ENCODE peak calls at places on chromosomes 13 and 19, in four cellular contexts. U is colonic mucosa, Q is upper lobe of right lung, P is MM.1S. A is an unnamed sample. For H3K4me1 and H3K9me3, the result is how much of the 10 kb centered on the place peaks cover.

GRCh38 chr13:31209172-31209818 is 9.5 kb downstream of the B3GLCT start:
- DNase-seq in U (no peak), Q (no peak), P (no peak), A (peak)

GRCh38 chr19:55809381-55810058 is 22.3 kb downstream of the NLRP11 start:
- DNase-seq in U (peak), Q (peak), P (peak), A (no peak)

GRCh38 chr19:48332662-48333466 is 7.5 kb downstream of the EMP3 start:
- DNase-seq in U (peak), Q (peak), P (peak), A (peak)

GRCh38 chr19:39372941-39373340 is 18.0 kb downstream of the PAF1 start:
- DNase-seq in U (no peak), Q (peak), P (no peak), A (no peak)

GRCh38 chr13:98651716-98652115 is 74.8 kb upstream of the STK24 start:
- DNase-seq in U (no peak), Q (no peak), P (no peak), A (no peak)

GRCh38 chr19:3778899-3779723 is 7.1 kb downstream of the MATK start:
- DNase-seq in U (no peak), Q (no peak), P (no peak), A (no peak)

GRCh38 chr13:71867101-71867814 is at the start of gene DACH1:
- DNase-seq in U (peak), Q (peak), P (peak), A (no peak)

GRCh38 chr13:68708336-68708908 is 1399.2 kb upstream of the ATXN8OS start:
- DNase-seq in U (no peak), Q (no peak), P (no peak), A (no peak)

GRCh38 chr13:106118996-106119395 is 416.5 kb downstream of the EFNB2 start:
- DNase-seq in U (no peak), Q (no peak), P (no peak), A (no peak)

GRCh38 chr13:103104340-103104739 is 38.1 kb upstream of the SLC10A2 start:
- DNase-seq in U (no peak), Q (no peak), P (no peak), A (no peak)

GRCh38 chr19:13160557-13160956 is 10.3 kb downstream of the IER2 start:
- DNase-seq in U (no peak), Q (no peak), P (no peak), A (no peak)

GRCh38 chr13:48265217-48265815 is 32.3 kb downstream of the ITM2B start:
- DNase-seq in U (no peak), Q (no peak), P (no peak), A (no peak)

GRCh38 chr19:35559781-35560180 is 3.7 kb downstream of the ATP4A start:
- DNase-seq in U (no peak), Q (no peak), P (no peak), A (no peak)

GRCh38 chr19:51136891-51137551 is 5.1 kb upstream of the SIGLEC7 start:
- DNase-seq in U (no peak), Q (peak), P (no peak), A (no peak)

GRCh38 chr13:98050041-98050466 is 92.8 kb upstream of the FARP1 start:
- DNase-seq in U (no peak), Q (no peak), P (no peak), A (no peak)

GRCh38 chr19:45311640-45312039 is 11.0 kb downstream of the CKM start:
- DNase-seq in U (no peak), Q (no peak), P (no peak), A (no peak)

GRCh38 chr19:39223703-39224279 is 19.7 kb upstream of the SYCN start:
- DNase-seq in U (no peak), Q (no peak), P (peak), A (no peak)

GRCh38 chr13:99991806-99992242 is 10.2 kb downstream of the ZIC2 start:
- DNase-seq in U (no peak), Q (no peak), P (no peak), A (no peak)

GRCh38 chr19:40006273-40006691 is 9.4 kb downstream of the ZNF546 start:
- DNase-seq in U (no peak), Q (no peak), P (no peak), A (no peak)

GRCh38 chr13:98570929-98571372 is 6.0 kb downstream of the STK24 start:
- DNase-seq in U (peak), Q (no peak), P (peak), A (no peak)

GRCh38 chr13:99895428-99895998 is 76.1 kb downstream of the ZIC5 start:
- DNase-seq in U (peak), Q (no peak), P (no peak), A (no peak)

GRCh38 chr19:6734096-6734696 is 3.2 kb downstream of the GPR108 start:
- DNase-seq in U (no peak), Q (no peak), P (no peak), A (no peak)

GRCh38 chr13:25330541-25330940 is 29.1 kb downstream of the NUP58 start:
- DNase-seq in U (no peak), Q (no peak), P (no peak), A (no peak)

GRCh38 chr13:19927117-19927734 is 31.3 kb upstream of the ZMYM2 start:
- DNase-seq in U (no peak), Q (no peak), P (peak), A (no peak)

GRCh38 chr13:30108913-30109237 is 198.5 kb downstream of the KATNAL1 start:
- DNase-seq in U (peak), Q (peak), P (no peak), A (no peak)

GRCh38 chr13:24692541-24692940 is 12.3 kb downstream of the ATP12A start:
- DNase-seq in U (no peak), Q (peak), P (no peak), A (no peak)

GRCh38 chr19:33247441-33247819 is 21.8 kb upstream of the SLC7A10 start:
- DNase-seq in U (no peak), Q (no peak), P (no peak), A (no peak)

GRCh38 chr19:15292847-15293582 is 39.3 kb downstream of the BRD4 start:
- DNase-seq in U (no peak), Q (no peak), P (peak), A (no peak)
- H3K4me1 ChIP-seq in U (under half), Q (half or more), P (half or more), A (half or more)

GRCh38 chr19:17500447-17501198 is 10.8 kb upstream of the PGLS start:
- DNase-seq in U (no peak), Q (no peak), P (no peak), A (no peak)
- H3K27ac ChIP-seq in U (no peak), Q (peak), P (no peak), A (no peak)

DNA sequence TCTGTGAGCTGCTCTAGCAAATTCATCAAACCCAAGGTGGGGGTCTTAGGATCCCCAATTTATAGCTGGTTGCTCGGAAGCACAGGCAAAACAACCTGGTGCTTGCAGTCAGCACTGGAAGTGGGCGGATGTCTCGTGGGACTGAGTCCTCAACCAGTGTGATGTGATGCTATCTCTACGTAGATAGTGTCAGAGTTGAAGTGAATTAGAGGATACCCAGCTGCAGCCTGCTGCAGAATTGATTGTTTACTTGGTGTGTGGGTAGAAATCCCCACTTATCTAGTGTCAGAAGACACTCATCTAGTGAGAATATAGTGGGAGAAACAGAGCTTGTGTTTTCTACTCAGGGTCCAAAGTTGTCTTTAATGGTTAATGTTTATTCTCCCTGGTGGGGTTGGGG is 63.3 kb downstream of the CBY2 start:
- DNase-seq in U (no peak), Q (no peak), P (no peak), A (no peak)
- H3K9me3 ChIP-seq in U (under half), Q (under half), P (under half), A (under half)

GRCh38 chr19:1150333-1151036 is 23.6 kb downstream of the SBNO2 start:
- DNase-seq in U (no peak), Q (no peak), P (no peak), A (no peak)
- H3K4me1 ChIP-seq in U (under half), Q (under half), P (under half), A (under half)

DNA sequence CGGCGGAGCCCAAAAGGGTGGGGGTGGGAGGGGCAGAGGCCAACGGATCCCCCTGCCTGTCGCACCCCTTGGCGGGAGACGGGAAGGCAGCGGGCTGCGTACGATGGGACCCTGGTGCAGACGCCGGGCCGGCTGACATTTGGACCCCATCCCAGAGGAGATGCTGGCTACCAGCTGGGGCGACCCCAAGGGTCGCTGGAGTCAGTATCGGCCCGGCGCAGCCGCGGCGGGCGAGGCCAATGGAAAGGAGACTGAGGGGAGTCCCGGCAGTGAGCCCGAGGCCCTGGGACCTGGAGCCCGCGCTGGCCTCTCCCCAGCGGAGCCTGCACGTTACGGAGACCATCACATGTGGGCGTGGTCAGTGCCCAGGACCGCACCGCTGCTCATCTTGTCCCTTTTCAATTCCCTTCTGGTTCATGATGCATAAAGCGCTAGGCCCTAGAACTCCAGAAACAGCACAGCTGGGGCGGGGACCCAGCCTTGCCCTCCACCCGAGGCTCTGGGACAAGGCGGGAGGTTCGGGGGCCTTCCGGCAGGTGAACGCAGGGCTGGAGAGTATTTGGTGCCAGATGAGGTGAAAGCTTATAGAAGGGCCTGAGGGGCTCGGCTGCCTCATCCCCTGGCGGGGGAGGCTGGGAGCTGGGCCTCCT is 8.0 kb downstream of the C19orf25 start:
- DNase-seq in U (no peak), Q (no peak), P (no peak), A (no peak)
- H3K27ac ChIP-seq in U (no peak), Q (no peak), P (no peak), A (no peak)